ENCODE peak calls at places on chromosomes 5 and 9, in eight cellular contexts. S is lung; A is astrocyte of the cerebellum; K is stimulated activated CD4-positive, alpha-beta T cell treated with anti-CD3 and anti-CD28 coated beads, Interleukin-15, amount 100 ng/mL, for 1 hour; J is NCI-H1092 treated with DMSO at 0.1 percent for 48 hours; Q is endothelial cell; Y is ovary; P is HFFc6. U is an unnamed sample.
A peak's percentile ranks its signal among the peaks of the same experiment; 100 is the strongest.

GRCh38 chr5:96780626-96781025 is 27.1 kb downstream of the ERAP1 start:
- DNase-seq in A (no peak), J (no peak), Y (no peak), Q (no peak), P (peak; percentile 18), K (no peak), S (no peak), U (no peak)

GRCh38 chr5:17217421-17218352 is at the start of gene BASP1:
- DNase-seq in S (peak; percentile 66), Q (peak; percentile 81), J (peak; percentile 80), A (no peak), K (no peak), Y (peak; percentile 85), P (peak; percentile 65), U (peak; percentile 86)

GRCh38 chr5:141431286-141431685 is 979 bp downstream of the PCDHGA12 start:
- DNase-seq in P (no peak), A (no peak), K (no peak), S (no peak), Y (no peak), J (no peak), Q (no peak), U (no peak)

GRCh38 chr5:99032234-99033013 is 103.6 kb upstream of the CHD1 start:
- DNase-seq in P (peak; percentile 77), A (peak; percentile 70), Y (peak; percentile 40), K (no peak), S (peak; percentile 48), J (peak; percentile 29), Q (peak; percentile 51), U (peak; percentile 46)

GRCh38 chr5:169997736-169998284 is 17.5 kb upstream of the INSYN2B start:
- DNase-seq in Q (no peak), P (no peak), K (no peak), Y (no peak), S (no peak), J (no peak), A (no peak), U (no peak)

GRCh38 chr5:143052967-143053682 is 282.9 kb downstream of the ARHGAP26 start:
- DNase-seq in P (no peak), Y (no peak), K (no peak), S (no peak), J (no peak), A (no peak), Q (no peak), U (no peak)

GRCh38 chr5:8517461-8517860 is 648.5 kb downstream of the MTRR start:
- DNase-seq in A (no peak), K (no peak), P (no peak), Q (no peak), S (no peak), J (no peak), Y (no peak), U (no peak)

GRCh38 chr5:150066901-150067396 is 19.4 kb downstream of the CSF1R start:
- DNase-seq in J (no peak), P (peak; percentile 76), Q (no peak), K (no peak), Y (no peak), S (no peak), A (no peak), U (no peak)

GRCh38 chr9:126379661-126380365 is 53.2 kb downstream of the MVB12B start:
- DNase-seq in Q (no peak), J (no peak), S (no peak), A (no peak), K (no peak), Y (no peak), P (peak; percentile 8), U (peak; percentile 15)

GRCh38 chr9:93098236-93098946 is 2.4 kb downstream of the CARD19 start:
- DNase-seq in P (peak; percentile 98), K (peak; percentile 44), Q (no peak), J (no peak), A (peak; percentile 98), Y (peak; percentile 91), S (peak; percentile 90), U (no peak)

U was measured in H9.